ENCODE peak calls at places on chromosome 10, in six cellular contexts. U, D, S, E, R and P are unnamed samples.

GRCh38 chr10:121312582-121312981 is 285.7 kb downstream of the FGFR2 start:
- DNase-seq in U (no peak), D (no peak), S (no peak), E (no peak), R (no peak), P (no peak)

GRCh38 chr10:102004376-102004775 is 51.6 kb downstream of the ARMH3 start:
- DNase-seq in U (no peak), D (peak), S (no peak), E (no peak), R (peak), P (no peak)

GRCh38 chr10:624605-625334 is 64.7 kb downstream of the DIP2C start:
- DNase-seq in U (no peak), D (peak), S (no peak), E (no peak), R (peak), P (no peak)

GRCh38 chr10:123746016-123746415 is 79.9 kb downstream of the GPR26 start:
- DNase-seq in U (no peak), D (no peak), S (no peak), E (no peak), R (no peak), P (no peak)

GRCh38 chr10:131532745-131533341 is 221.3 kb upstream of the TCERG1L start:
- DNase-seq in U (no peak), D (no peak), S (no peak), E (no peak), R (no peak), P (no peak)

GRCh38 chr10:99484626-99485581 is 47.8 kb upstream of the NKX2-3 start:
- DNase-seq in U (no peak), D (no peak), S (no peak), E (no peak), R (no peak), P (no peak)

GRCh38 chr10:82041018-82041417 is 166.0 kb downstream of the NRG3 start:
- DNase-seq in U (no peak), D (no peak), S (no peak), E (no peak), R (no peak), P (no peak)

GRCh38 chr10:19874791-19875190 is 58.6 kb downstream of the PLXDC2 start:
- DNase-seq in U (no peak), D (no peak), S (no peak), E (no peak), R (no peak), P (no peak)

GRCh38 chr10:45409782-45410181 is 35.8 kb downstream of the ALOX5 start:
- DNase-seq in U (no peak), D (no peak), S (no peak), E (no peak), R (no peak), P (no peak)

GRCh38 chr10:103491729-103492364 is 1.7 kb upstream of the NEURL1 start:
- DNase-seq in U (no peak), D (peak), S (no peak), E (no peak), R (peak), P (no peak)

GRCh38 chr10:132455441-132455971 is 58.5 kb downstream of the PWWP2B start:
- DNase-seq in U (no peak), D (no peak), S (no peak), E (no peak), R (no peak), P (no peak)

GRCh38 chr10:77195101-77195500 is 442.5 kb downstream of the KCNMA1 start:
- DNase-seq in U (no peak), D (peak), S (no peak), E (no peak), R (peak), P (no peak)

GRCh38 chr10:125089486-125089885 is 70.9 kb downstream of the CTBP2 start:
- DNase-seq in U (no peak), D (no peak), S (peak), E (no peak), R (no peak), P (no peak)

GRCh38 chr10:74900297-74900696 is 73.9 kb downstream of the KAT6B start:
- DNase-seq in U (no peak), D (no peak), S (no peak), E (no peak), R (no peak), P (no peak)

GRCh38 chr10:119095648-119096047 is 8.3 kb upstream of the DENND10 start:
- DNase-seq in U (no peak), D (no peak), S (no peak), E (no peak), R (no peak), P (no peak)

GRCh38 chr10:19014034-19014433 is 34.6 kb upstream of the MALRD1 start:
- DNase-seq in U (no peak), D (peak), S (no peak), E (no peak), R (peak), P (no peak)

GRCh38 chr10:64196638-64197315 is 675.6 kb downstream of the REEP3 start:
- DNase-seq in U (no peak), D (no peak), S (no peak), E (no peak), R (no peak), P (no peak)

GRCh38 chr10:3122486-3123205 is 49.9 kb downstream of the PITRM1 start:
- DNase-seq in U (no peak), D (no peak), S (no peak), E (no peak), R (no peak), P (no peak)

GRCh38 chr10:125407000-125407502 is 246.7 kb upstream of the CTBP2 start:
- DNase-seq in U (no peak), D (peak), S (no peak), E (no peak), R (no peak), P (no peak)

GRCh38 chr10:79148452-79149344 is 79.9 kb downstream of the ZMIZ1 start:
- DNase-seq in U (peak), D (peak), S (peak), E (no peak), R (no peak), P (no peak)

GRCh38 chr10:642186-642890 is 47.1 kb downstream of the DIP2C start:
- DNase-seq in U (no peak), D (no peak), S (peak), E (no peak), R (no peak), P (no peak)

GRCh38 chr10:55750458-55750857 is 610.6 kb downstream of the ZWINT start:
- DNase-seq in U (no peak), D (no peak), S (no peak), E (no peak), R (no peak), P (no peak)

GRCh38 chr10:86598151-86598550 is 56.2 kb upstream of the OPN4 start:
- DNase-seq in U (no peak), D (no peak), S (no peak), E (no peak), R (no peak), P (no peak)

GRCh38 chr10:94314913-94315545 is 47.7 kb downstream of the NOC3L start:
- DNase-seq in U (no peak), D (no peak), S (no peak), E (no peak), R (peak), P (no peak)

GRCh38 chr10:24435374-24435773 is 226.4 kb downstream of the KIAA1217 start:
- DNase-seq in U (no peak), D (peak), S (no peak), E (no peak), R (no peak), P (no peak)

GRCh38 chr10:1188556-1189135 is 132.5 kb downstream of the WDR37 start:
- DNase-seq in U (no peak), D (no peak), S (peak), E (no peak), R (no peak), P (no peak)

GRCh38 chr10:124639206-124639605 is 105.0 kb downstream of the FAM53B start:
- DNase-seq in U (no peak), D (no peak), S (no peak), E (no peak), R (no peak), P (no peak)

GRCh38 chr10:79608505-79609375 is 2.0 kb upstream of the SFTPA1 start:
- DNase-seq in U (no peak), D (no peak), S (peak), E (no peak), R (peak), P (no peak)

GRCh38 chr10:69464801-69465401 is 13.6 kb downstream of the TSPAN15 start:
- DNase-seq in U (no peak), D (no peak), S (no peak), E (no peak), R (no peak), P (no peak)

GRCh38 chr10:3323865-3324498 is 151.4 kb upstream of the PITRM1 start:
- DNase-seq in U (no peak), D (peak), S (no peak), E (no peak), R (no peak), P (no peak)

GRCh38 chr10:93917814-93918213 is 24.0 kb downstream of the SLC35G1 start:
- DNase-seq in U (no peak), D (no peak), S (no peak), E (no peak), R (no peak), P (no peak)